ENCODE peak calls at places on chromosome X, in five cellular contexts. One of them, this sample, is unnamed.

GRCh38 chrX:107025538-107025937 is 25.5 kb upstream of the MORC4 start:
- DNase-seq in IMR-90: peak; percentile 24
- DNase-seq in mesenchymal stem cell: peak; percentile 33
- DNase-seq in H9: no peak
- DNase-seq in mesendoderm: peak; percentile 36
- DNase-seq in this sample: no peak

GRCh38 chrX:111568356-111568755 is 56.9 kb downstream of the SERTM2 start:
- DNase-seq in mesenchymal stem cell: peak; percentile 32
- DNase-seq in mesendoderm: peak; percentile 67
- DNase-seq in IMR-90: peak; percentile 0
- DNase-seq in H9: peak; percentile 72
- DNase-seq in this sample: peak; percentile 49

GRCh38 chrX:105845661-105846060 is 23.3 kb downstream of the NRK start:
- DNase-seq in IMR-90: no peak
- DNase-seq in H9: peak; percentile 20
- DNase-seq in mesenchymal stem cell: no peak
- DNase-seq in mesendoderm: peak; percentile 22
- DNase-seq in this sample: no peak

GRCh38 chrX:131633285-131633917 is 89.5 kb downstream of the OR13H1 start:
- DNase-seq in IMR-90: peak; percentile 41
- DNase-seq in mesenchymal stem cell: peak; percentile 51
- DNase-seq in H9: peak; percentile 60
- DNase-seq in mesendoderm: peak; percentile 61
- DNase-seq in this sample: peak; percentile 79

GRCh38 chrX:53320543-53321215 is 39.3 kb upstream of the IQSEC2 start:
- DNase-seq in mesenchymal stem cell: no peak
- DNase-seq in mesendoderm: no peak
- DNase-seq in IMR-90: no peak
- DNase-seq in H9: no peak
- DNase-seq in this sample: no peak

GRCh38 chrX:19579485-19579884 is 64.2 kb upstream of the MAP3K15 start:
- DNase-seq in IMR-90: peak; percentile 75
- DNase-seq in H9: no peak
- DNase-seq in mesendoderm: no peak
- DNase-seq in mesenchymal stem cell: peak; percentile 54
- DNase-seq in this sample: no peak

GRCh38 chrX:138794285-138794684 is 82.8 kb upstream of the FGF13 start:
- DNase-seq in mesendoderm: no peak
- DNase-seq in H9: no peak
- DNase-seq in mesenchymal stem cell: no peak
- DNase-seq in IMR-90: no peak
- DNase-seq in this sample: no peak

GRCh38 chrX:2451456-2452316 is 49.1 kb downstream of the DHRSX start:
- DNase-seq in mesenchymal stem cell: peak; percentile 20
- DNase-seq in IMR-90: peak; percentile 62
- DNase-seq in mesendoderm: peak; percentile 92
- DNase-seq in H9: peak; percentile 74
- DNase-seq in this sample: peak; percentile 91

GRCh38 chrX:70635669-70636068 is 191.0 kb downstream of the DLG3 start:
- DNase-seq in H9: no peak
- DNase-seq in mesenchymal stem cell: no peak
- DNase-seq in mesendoderm: no peak
- DNase-seq in IMR-90: no peak
- DNase-seq in this sample: no peak

GRCh38 chrX:10175317-10175871 is 18.6 kb downstream of the CLCN4 start:
- DNase-seq in IMR-90: peak; percentile 77
- DNase-seq in mesenchymal stem cell: peak; percentile 88
- DNase-seq in mesendoderm: no peak
- DNase-seq in H9: no peak
- DNase-seq in this sample: peak; percentile 29

GRCh38 chrX:10177620-10178019 is 20.8 kb downstream of the CLCN4 start:
- DNase-seq in H9: no peak
- DNase-seq in mesenchymal stem cell: no peak
- DNase-seq in IMR-90: peak; percentile 80
- DNase-seq in mesendoderm: no peak
- DNase-seq in this sample: no peak

GRCh38 chrX:10178866-10179463 is 22.2 kb downstream of the CLCN4 start:
- DNase-seq in mesenchymal stem cell: no peak
- DNase-seq in IMR-90: no peak
- DNase-seq in H9: no peak
- DNase-seq in mesendoderm: no peak
- DNase-seq in this sample: no peak

GRCh38 chrX:10176121-10177003 is 19.6 kb downstream of the CLCN4 start:
- DNase-seq in mesenchymal stem cell: peak; percentile 0
- DNase-seq in H9: no peak
- DNase-seq in mesendoderm: no peak
- DNase-seq in IMR-90: no peak
- DNase-seq in this sample: no peak

GRCh38 chrX:10177004-10177396 is 20.2 kb downstream of the CLCN4 start:
- DNase-seq in mesendoderm: no peak
- DNase-seq in mesenchymal stem cell: no peak
- DNase-seq in IMR-90: no peak
- DNase-seq in H9: no peak
- DNase-seq in this sample: no peak
- H2AK5ac ChIP-seq in mesendoderm: no peak overlapping the region
- H2AK5ac ChIP-seq in mesenchymal stem cell: no peak overlapping the region
- H2AK5ac ChIP-seq in IMR-90: no peak overlapping the region
- H2AK5ac ChIP-seq in H9: no peak overlapping the region
- H2AK5ac ChIP-seq in this sample: no peak overlapping the region

DNA sequence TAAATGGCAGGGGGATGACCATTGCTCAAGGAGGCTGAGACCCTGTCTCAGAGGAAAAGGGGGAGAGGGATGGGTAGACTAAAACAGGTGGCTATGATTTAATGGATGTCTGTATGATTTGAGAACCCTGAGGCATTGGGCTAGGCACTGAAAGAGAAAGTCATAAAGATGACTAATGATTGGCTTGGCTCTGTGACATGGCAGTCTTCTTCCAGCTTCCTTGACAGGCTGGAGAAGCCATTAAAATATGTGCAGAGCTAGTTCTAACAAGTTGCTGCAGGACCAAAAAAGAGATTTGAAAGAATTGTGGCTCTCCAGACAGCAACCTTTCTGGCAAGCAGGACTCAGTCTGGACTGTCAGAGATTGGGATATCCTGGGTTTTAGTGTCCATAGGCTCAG is 53.6 kb downstream of the AMER1 start:
- DNase-seq in mesendoderm: no peak
- DNase-seq in IMR-90: no peak
- DNase-seq in H9: no peak
- DNase-seq in mesenchymal stem cell: no peak
- DNase-seq in this sample: no peak
- H4K8ac ChIP-seq in mesendoderm: no peak overlapping the region
- H4K8ac ChIP-seq in IMR-90: no peak overlapping the region
- H4K8ac ChIP-seq in H9: no peak overlapping the region
- H4K8ac ChIP-seq in mesenchymal stem cell: no peak overlapping the region
- H4K8ac ChIP-seq in this sample: no peak overlapping the region

GRCh38 chrX:10171291-10171690 is 14.5 kb downstream of the CLCN4 start:
- DNase-seq in mesendoderm: no peak
- DNase-seq in H9: no peak
- DNase-seq in IMR-90: no peak
- DNase-seq in mesenchymal stem cell: no peak
- DNase-seq in this sample: no peak

GRCh38 chrX:10174051-10174450 is 17.3 kb downstream of the CLCN4 start:
- DNase-seq in mesendoderm: no peak
- DNase-seq in H9: no peak
- DNase-seq in mesenchymal stem cell: no peak
- DNase-seq in IMR-90: no peak
- DNase-seq in this sample: no peak

GRCh38 chrX:10174810-10175209 is 18.0 kb downstream of the CLCN4 start:
- DNase-seq in mesendoderm: no peak
- DNase-seq in H9: no peak
- DNase-seq in mesenchymal stem cell: peak; percentile 61
- DNase-seq in IMR-90: peak; percentile 38
- DNase-seq in this sample: peak; percentile 31

GRCh38 chrX:10172867-10173266 is 16.1 kb downstream of the CLCN4 start:
- DNase-seq in mesenchymal stem cell: peak; percentile 38
- DNase-seq in IMR-90: peak; percentile 30
- DNase-seq in mesendoderm: peak; percentile 89
- DNase-seq in H9: no peak
- DNase-seq in this sample: peak; percentile 29

GRCh38 chrX:10173331-10173900 is 16.6 kb downstream of the CLCN4 start:
- DNase-seq in IMR-90: peak; percentile 89
- DNase-seq in mesendoderm: peak; percentile 96
- DNase-seq in H9: peak; percentile 77
- DNase-seq in mesenchymal stem cell: peak; percentile 96
- DNase-seq in this sample: peak; percentile 73
- H2AK5ac ChIP-seq in IMR-90: peak overlapping the region; percentile 43
- H2AK5ac ChIP-seq in mesendoderm: no peak overlapping the region
- H2AK5ac ChIP-seq in H9: no peak overlapping the region
- H2AK5ac ChIP-seq in mesenchymal stem cell: no peak overlapping the region
- H2AK5ac ChIP-seq in this sample: no peak overlapping the region

DNA sequence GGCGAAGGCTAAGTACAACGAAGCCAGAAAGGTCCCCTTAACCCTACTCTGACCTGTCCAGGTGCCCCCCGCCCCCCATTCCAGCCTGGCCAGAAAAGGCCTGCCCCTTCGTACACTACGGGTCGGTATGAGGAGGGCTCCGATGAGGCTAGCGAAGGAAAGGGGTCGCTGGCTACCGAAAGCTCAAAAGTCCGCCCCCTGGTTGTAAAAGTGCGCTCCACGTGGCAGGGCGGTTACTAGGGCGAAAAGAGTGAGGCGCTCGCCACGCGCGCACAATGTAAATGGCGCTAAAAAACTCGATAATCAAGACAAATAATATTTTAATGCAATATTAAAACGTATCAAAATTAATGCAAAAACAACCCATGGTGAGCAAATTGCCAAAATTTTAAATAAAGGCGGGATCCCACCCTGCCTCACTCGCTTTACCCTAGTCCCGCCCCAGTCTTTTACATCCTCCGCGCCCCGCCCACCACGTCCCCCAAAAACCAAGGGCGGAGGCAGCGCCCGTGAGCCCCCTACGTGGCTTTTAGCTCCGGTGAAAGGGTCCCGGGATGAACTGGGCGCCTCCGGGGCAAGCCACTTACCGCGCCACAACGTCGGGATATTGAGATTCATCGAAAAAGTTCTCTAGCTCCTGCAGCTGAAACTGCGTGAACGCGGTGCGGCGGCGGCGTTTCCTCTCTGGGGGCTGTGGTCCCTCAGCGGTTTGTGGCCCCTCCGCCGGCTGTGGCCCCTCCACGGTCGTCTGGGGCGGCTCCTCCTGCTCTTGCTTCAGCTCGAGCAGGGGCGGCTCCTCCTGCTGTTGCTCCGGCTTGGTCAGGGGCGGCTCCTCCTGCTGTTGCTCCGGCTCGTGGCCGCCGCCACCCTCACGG is 929 bp downstream of the ESX1 start:
- DNase-seq in mesendoderm: peak; percentile 50
- DNase-seq in IMR-90: no peak
- DNase-seq in mesenchymal stem cell: peak; percentile 2
- DNase-seq in H9: peak; percentile 43
- DNase-seq in this sample: peak; percentile 21
- H4K8ac ChIP-seq in mesendoderm: no peak overlapping the region
- H4K8ac ChIP-seq in IMR-90: no peak overlapping the region
- H4K8ac ChIP-seq in mesenchymal stem cell: no peak overlapping the region
- H4K8ac ChIP-seq in H9: no peak overlapping the region
- H4K8ac ChIP-seq in this sample: no peak overlapping the region

GRCh38 chrX:120264315-120264714 is 13.7 kb downstream of the ZBTB33 start:
- DNase-seq in mesenchymal stem cell: no peak
- DNase-seq in IMR-90: no peak
- DNase-seq in mesendoderm: no peak
- DNase-seq in H9: no peak
- DNase-seq in this sample: no peak

GRCh38 chrX:120260369-120260768 is 9.8 kb downstream of the ZBTB33 start:
- DNase-seq in mesenchymal stem cell: no peak
- DNase-seq in IMR-90: no peak
- DNase-seq in H9: no peak
- DNase-seq in mesendoderm: no peak
- DNase-seq in this sample: no peak

GRCh38 chrX:120262781-120263719 is 12.4 kb downstream of the ZBTB33 start:
- DNase-seq in IMR-90: no peak
- DNase-seq in mesendoderm: peak; percentile 76
- DNase-seq in mesenchymal stem cell: no peak
- DNase-seq in H9: peak; percentile 55
- DNase-seq in this sample: no peak
- H2AK5ac ChIP-seq in IMR-90: no peak overlapping the region
- H2AK5ac ChIP-seq in mesendoderm: no peak overlapping the region
- H2AK5ac ChIP-seq in mesenchymal stem cell: no peak overlapping the region
- H2AK5ac ChIP-seq in H9: no peak overlapping the region
- H2AK5ac ChIP-seq in this sample: no peak overlapping the region

GRCh38 chrX:118116308-118117068 is at the start of gene KLHL13:
- DNase-seq in H9: peak; percentile 50
- DNase-seq in mesendoderm: peak; percentile 39
- DNase-seq in mesenchymal stem cell: no peak
- DNase-seq in IMR-90: peak; percentile 18
- DNase-seq in this sample: no peak
- H4K8ac ChIP-seq in H9: no peak within 1 kb of the TSS
- H4K8ac ChIP-seq in mesendoderm: no peak within 1 kb of the TSS
- H4K8ac ChIP-seq in mesenchymal stem cell: peak within 1 kb of the TSS; percentile 41
- H4K8ac ChIP-seq in IMR-90: peak within 1 kb of the TSS; percentile 86
- H4K8ac ChIP-seq in this sample: peak within 1 kb of the TSS; percentile 53

This sample was measured in trophoblast cell.